ENCODE peak calls at places on chromosomes 7 and 10, in ten cellular contexts. V is hypothalamus; B is iPS DF 19.7; F is stimulated activated CD4-positive, alpha-beta T cell treated with anti-CD3 and anti-CD28 coated beads, Interleukin-1b, Interleukin-23, amount 100 ng/mL, for 24 hours; A is stimulated activated CD8-positive, alpha-beta memory T cell treated with anti-CD3 and anti-CD28 coated beads, Interleukin-7, amount 100 ng/mL, for 24 hours; G is head of caudate nucleus; I is AG09309; R is GM10248; S is Calu3; D is lower lobe of right lung. E is an unnamed sample.

GRCh38 chr7:156969972-156970420 is 20.5 kb downstream of the NOM1 start:
- DNase-seq in S (no peak), I (no peak), R (no peak), A (no peak), G (no peak), B (no peak), F (no peak), V (no peak), D (no peak), E (peak)

GRCh38 chr7:133491846-133492652 is 239.2 kb downstream of the EXOC4 start:
- DNase-seq in R (no peak), A (no peak), S (no peak), V (no peak), F (no peak), G (no peak), I (peak), B (no peak), D (no peak), E (no peak)

GRCh38 chr7:123120286-123120685 is 79.5 kb downstream of the SLC13A1 start:
- DNase-seq in S (no peak), R (no peak), G (no peak), B (no peak), A (no peak), I (no peak), D (no peak), V (no peak), F (no peak), E (no peak)

GRCh38 chr10:5142199-5142598 is 42.8 kb downstream of the AKR1C8 start:
- DNase-seq in S (no peak), R (no peak), G (no peak), I (no peak), D (no peak), A (no peak), V (no peak), B (no peak), F (no peak), E (no peak)

GRCh38 chr10:89662596-89662995 is 17.6 kb upstream of the PANK1 start:
- DNase-seq in V (no peak), R (no peak), I (no peak), F (no peak), G (no peak), A (no peak), D (no peak), S (no peak), B (no peak), E (no peak)

GRCh38 chr7:70178787-70179186 is 580.5 kb downstream of the AUTS2 start:
- DNase-seq in R (no peak), F (no peak), A (no peak), B (peak), D (peak), I (no peak), G (no peak), S (no peak), V (no peak), E (no peak)

GRCh38 chr7:76131872-76132271 is 69.8 kb upstream of the SRRM3 start:
- DNase-seq in B (no peak), R (no peak), G (peak), S (no peak), I (no peak), D (no peak), A (no peak), F (no peak), V (peak), E (no peak)

GRCh38 chr7:115941703-115942268 is 88.8 kb downstream of the TFEC start:
- DNase-seq in R (no peak), I (no peak), A (no peak), V (no peak), B (no peak), F (no peak), S (no peak), G (no peak), D (no peak), E (no peak)

GRCh38 chr10:21100871-21101514 is 203.9 kb upstream of the NEBL start:
- DNase-seq in R (no peak), V (no peak), F (no peak), D (no peak), I (no peak), S (no peak), G (no peak), B (no peak), A (no peak), E (no peak)